ENCODE peak calls at places on chromosomes 13 and 19, in seven cellular contexts. J, I, B, F, L, T and Y are unnamed samples.

GRCh38 chr13:42997381-42997780 is 5.3 kb upstream of the EPSTI1 start:
- DNase-seq in J (no peak), I (no peak), B (no peak), F (no peak), L (no peak), T (no peak), Y (no peak)

GRCh38 chr19:47005873-47006272 is 13.8 kb upstream of the NPAS1 start:
- DNase-seq in J (no peak), I (peak; percentile 80), B (no peak), F (no peak), L (no peak), T (no peak), Y (no peak)

GRCh38 chr19:29520390-29520789 is 5.4 kb upstream of the VSTM2B start:
- DNase-seq in J (no peak), I (peak; percentile 31), B (no peak), F (no peak), L (no peak), T (no peak), Y (no peak)

GRCh38 chr13:86563308-86563707 is 764.1 kb upstream of the SLITRK6 start:
- DNase-seq in J (no peak), I (no peak), B (no peak), F (no peak), L (no peak), T (no peak), Y (no peak)

GRCh38 chr13:113116206-113116800 is 6.3 kb upstream of the F10 start:
- DNase-seq in J (no peak), I (peak; percentile 27), B (no peak), F (no peak), L (no peak), T (no peak), Y (no peak)

GRCh38 chr13:40087021-40088002 is 431.9 kb downstream of the COG6 start:
- DNase-seq in J (no peak), I (no peak), B (no peak), F (no peak), L (peak; percentile 22), T (no peak), Y (no peak)

GRCh38 chr13:91630916-91631315 is 232.5 kb downstream of the GPC5 start:
- DNase-seq in J (no peak), I (no peak), B (no peak), F (no peak), L (no peak), T (no peak), Y (no peak)

GRCh38 chr19:14479309-14479984 is 4.3 kb upstream of the PTGER1 start:
- DNase-seq in J (no peak), I (no peak), B (no peak), F (no peak), L (no peak), T (no peak), Y (no peak)

GRCh38 chr19:1122972-1123363 is 19.2 kb downstream of the GPX4 start:
- DNase-seq in J (no peak), I (no peak), B (no peak), F (peak; percentile 75), L (peak; percentile 97), T (no peak), Y (peak; percentile 65)

GRCh38 chr19:42360787-42361544 is 29.1 kb downstream of the CNFN start:
- DNase-seq in J (no peak), I (no peak), B (no peak), F (no peak), L (peak; percentile 79), T (no peak), Y (peak; percentile 6)

GRCh38 chr13:97353927-97354326 is 80.0 kb upstream of the RAP2A start:
- DNase-seq in J (no peak), I (no peak), B (no peak), F (no peak), L (no peak), T (no peak), Y (peak; percentile 78)

GRCh38 chr19:45716314-45717130 is 14.2 kb downstream of the FBXO46 start:
- DNase-seq in J (no peak), I (no peak), B (peak; percentile 50), F (peak; percentile 21), L (no peak), T (no peak), Y (peak; percentile 60)

GRCh38 chr13:112875627-112876026 is 93.4 kb upstream of the MCF2L start:
- DNase-seq in J (no peak), I (peak; percentile 44), B (no peak), F (no peak), L (no peak), T (no peak), Y (no peak)

GRCh38 chr19:2603320-2603719 is 99.2 kb downstream of the GNG7 start:
- DNase-seq in J (no peak), I (no peak), B (no peak), F (no peak), L (peak; percentile 57), T (no peak), Y (peak; percentile 7)

GRCh38 chr13:97307882-97308624 is 85.9 kb downstream of the MBNL2 start:
- DNase-seq in J (no peak), I (peak; percentile 72), B (peak; percentile 50), F (no peak), L (no peak), T (peak; percentile 89), Y (peak; percentile 59)

GRCh38 chr13:30192320-30193093 is 114.8 kb downstream of the KATNAL1 start:
- DNase-seq in J (no peak), I (no peak), B (no peak), F (no peak), L (no peak), T (no peak), Y (peak; percentile 6)

GRCh38 chr19:40321566-40322270 is 26.5 kb downstream of the C19orf47 start:
- DNase-seq in J (no peak), I (no peak), B (no peak), F (no peak), L (no peak), T (no peak), Y (no peak)

GRCh38 chr19:48812094-48812929 is 1.5 kb upstream of the BCAT2 start:
- DNase-seq in J (peak; percentile 61), I (peak; percentile 97), B (peak; percentile 66), F (peak; percentile 76), L (peak; percentile 92), T (no peak), Y (no peak)

GRCh38 chr19:39304185-39304513 is 7.9 kb downstream of the IFNL1 start:
- DNase-seq in J (no peak), I (no peak), B (no peak), F (no peak), L (no peak), T (no peak), Y (no peak)

GRCh38 chr19:36418287-36419001 is at the start of gene ZFP82:
- DNase-seq in J (peak; percentile 75), I (peak; percentile 76), B (peak; percentile 63), F (peak; percentile 83), L (peak; percentile 86), T (peak; percentile 22), Y (peak; percentile 67)

GRCh38 chr13:37627428-37627827 is 28.9 kb upstream of the POSTN start:
- DNase-seq in J (no peak), I (no peak), B (no peak), F (no peak), L (no peak), T (no peak), Y (no peak)

GRCh38 chr13:110298566-110299321 is 8.2 kb downstream of the COL4A1 start:
- DNase-seq in J (no peak), I (no peak), B (no peak), F (peak; percentile 42), L (no peak), T (no peak), Y (no peak)

GRCh38 chr19:19538077-19538764 is at the start of gene CILP2:
- DNase-seq in J (peak; percentile 42), I (peak; percentile 50), B (no peak), F (peak; percentile 61), L (peak; percentile 91), T (no peak), Y (peak; percentile 53)

GRCh38 chr13:29125145-29125933 is 305.2 kb downstream of the MTUS2 start:
- DNase-seq in J (no peak), I (no peak), B (no peak), F (no peak), L (no peak), T (no peak), Y (no peak)

GRCh38 chr19:12092065-12092867 is 27.7 kb downstream of the ZNF844 start:
- DNase-seq in J (peak; percentile 55), I (peak; percentile 83), B (no peak), F (peak; percentile 85), L (peak; percentile 94), T (peak; percentile 48), Y (peak; percentile 65)

GRCh38 chr19:4971424-4971793 is 2.5 kb downstream of the KDM4B start:
- DNase-seq in J (no peak), I (peak; percentile 70), B (no peak), F (peak; percentile 30), L (peak; percentile 72), T (no peak), Y (peak; percentile 66)

GRCh38 chr13:99471231-99472202 is 29.8 kb upstream of the TM9SF2 start:
- DNase-seq in J (no peak), I (no peak), B (no peak), F (no peak), L (no peak), T (no peak), Y (no peak)

GRCh38 chr13:46211521-46212351 is at the start of gene LRRC63:
- DNase-seq in J (peak; percentile 79), I (peak; percentile 84), B (peak; percentile 38), F (peak; percentile 87), L (peak; percentile 72), T (peak; percentile 27), Y (peak; percentile 62)

GRCh38 chr13:81487151-81487550 is 1146.2 kb upstream of the SPRY2 start:
- DNase-seq in J (no peak), I (no peak), B (no peak), F (no peak), L (peak; percentile 49), T (no peak), Y (peak; percentile 44)

GRCh38 chr13:93248627-93249047 is 22.0 kb downstream of the GPC6 start:
- DNase-seq in J (no peak), I (peak; percentile 90), B (no peak), F (no peak), L (peak; percentile 61), T (no peak), Y (no peak)

GRCh38 chr13:90645582-90645981 is 701.9 kb upstream of the MIR17HG start:
- DNase-seq in J (no peak), I (no peak), B (no peak), F (no peak), L (no peak), T (no peak), Y (no peak)

GRCh38 chr13:101627556-101627943 is 175.1 kb downstream of the ITGBL1 start:
- DNase-seq in J (no peak), I (no peak), B (no peak), F (no peak), L (no peak), T (no peak), Y (no peak)

GRCh38 chr13:114067381-114067885 is 65.0 kb downstream of the RASA3 start:
- DNase-seq in J (no peak), I (peak; percentile 48), B (no peak), F (peak; percentile 48), L (no peak), T (no peak), Y (peak; percentile 22)

GRCh38 chr19:4534836-4535658 is at the start of gene PLIN5:
- DNase-seq in J (peak; percentile 39), I (peak; percentile 97), B (peak; percentile 65), F (peak; percentile 58), L (peak; percentile 97), T (no peak), Y (peak; percentile 53)

GRCh38 chr19:41302624-41303351 is 7.2 kb upstream of the CCDC97 start:
- DNase-seq in J (peak; percentile 47), I (no peak), B (no peak), F (peak; percentile 80), L (no peak), T (no peak), Y (no peak)

GRCh38 chr13:27182844-27183497 is 11.4 kb upstream of the USP12 start:
- DNase-seq in J (no peak), I (peak; percentile 80), B (peak; percentile 46), F (no peak), L (no peak), T (peak; percentile 20), Y (peak; percentile 20)

GRCh38 chr19:46818812-46819211 is 30.4 kb upstream of the SLC1A5 start:
- DNase-seq in J (no peak), I (no peak), B (no peak), F (no peak), L (peak; percentile 41), T (no peak), Y (no peak)

GRCh38 chr13:35474551-35474950 is 1.9 kb downstream of the MAB21L1 start:
- DNase-seq in J (no peak), I (no peak), B (no peak), F (no peak), L (no peak), T (no peak), Y (no peak)